ENCODE peak calls at places on chromosome 14, in four cellular contexts. One of them, this sample, is unnamed.

GRCh38 chr14:20750194-20750593 is 4.5 kb downstream of the EDDM3A start:
- DNase-seq in NCI-H748 treated with DMSO at 0.1 percent for 48 hours: no peak
- DNase-seq in AML-193: no peak
- DNase-seq in fibroblast of villous mesenchyme: no peak
- DNase-seq in this sample: no peak

GRCh38 chr14:99360774-99361595 is 89.0 kb upstream of the BCL11B start:
- DNase-seq in NCI-H748 treated with DMSO at 0.1 percent for 48 hours: no peak
- DNase-seq in AML-193: no peak
- DNase-seq in fibroblast of villous mesenchyme: no peak
- DNase-seq in this sample: no peak

GRCh38 chr14:104404922-104405321 is 174.6 kb upstream of the C14orf180 start:
- DNase-seq in NCI-H748 treated with DMSO at 0.1 percent for 48 hours: no peak
- DNase-seq in AML-193: no peak
- DNase-seq in fibroblast of villous mesenchyme: no peak
- DNase-seq in this sample: no peak

GRCh38 chr14:49897414-49897813 is 4.5 kb downstream of the ARF6 start:
- DNase-seq in NCI-H748 treated with DMSO at 0.1 percent for 48 hours: no peak
- DNase-seq in AML-193: no peak
- DNase-seq in fibroblast of villous mesenchyme: no peak
- DNase-seq in this sample: no peak

GRCh38 chr14:97706814-97707213 is 909.6 kb downstream of the VRK1 start:
- DNase-seq in NCI-H748 treated with DMSO at 0.1 percent for 48 hours: no peak
- DNase-seq in AML-193: no peak
- DNase-seq in fibroblast of villous mesenchyme: no peak
- DNase-seq in this sample: no peak

GRCh38 chr14:73785834-73786631 is 65.6 kb upstream of the PTGR2 start:
- DNase-seq in NCI-H748 treated with DMSO at 0.1 percent for 48 hours: peak
- DNase-seq in AML-193: peak
- DNase-seq in fibroblast of villous mesenchyme: peak
- DNase-seq in this sample: no peak

GRCh38 chr14:23308721-23309445 is 2.2 kb downstream of the BCL2L2 start:
- DNase-seq in NCI-H748 treated with DMSO at 0.1 percent for 48 hours: no peak
- DNase-seq in AML-193: no peak
- DNase-seq in fibroblast of villous mesenchyme: no peak
- DNase-seq in this sample: no peak

GRCh38 chr14:51473808-51474207 is 177.9 kb upstream of the FRMD6 start:
- DNase-seq in NCI-H748 treated with DMSO at 0.1 percent for 48 hours: no peak
- DNase-seq in AML-193: no peak
- DNase-seq in fibroblast of villous mesenchyme: no peak
- DNase-seq in this sample: no peak

GRCh38 chr14:100372357-100373048 is 49.4 kb downstream of the SLC25A47 start:
- DNase-seq in NCI-H748 treated with DMSO at 0.1 percent for 48 hours: no peak
- DNase-seq in AML-193: no peak
- DNase-seq in fibroblast of villous mesenchyme: peak
- DNase-seq in this sample: no peak

This sample was measured in NCI-H1092 treated with DMSO at 0.1 percent for 48 hours.